ENCODE peak calls at places on chromosomes 16 and 17, in five cellular contexts. B is nucleus accumbens; T is H7; H is activated effector memory CD4-positive, alpha-beta T cell treated with Interleukin-2 at 50 U/mL for 16 hours; O is T-helper 1 cell. M is an unnamed sample.

GRCh38 chr17:393806-394717 is 41.5 kb upstream of the RPH3AL start:
- DNase-seq in O (no peak), B (no peak), T (no peak), H (no peak), M (no peak)

GRCh38 chr17:27282054-27282501 is 11.8 kb upstream of the WSB1 start:
- DNase-seq in T (no peak), O (no peak), B (no peak), H (no peak), M (no peak)

GRCh38 chr16:64687796-64688195 is 434.1 kb downstream of the CDH11 start:
- DNase-seq in B (no peak), T (no peak), H (no peak), O (no peak), M (no peak)

GRCh38 chr17:31373150-31374082 is 18.1 kb upstream of the RAB11FIP4 start:
- DNase-seq in O (no peak), T (no peak), B (no peak), H (no peak), M (no peak)

GRCh38 chr16:57735755-57736418 is at the start of gene KATNB1:
- DNase-seq in H (no peak), O (no peak), T (no peak), B (no peak), M (no peak)

GRCh38 chr17:53892222-53892621 is 69.5 kb downstream of the KIF2B start:
- DNase-seq in T (no peak), B (no peak), O (no peak), H (no peak), M (no peak)

GRCh38 chr17:1989135-1989534 is 36.0 kb downstream of the RTN4RL1 start:
- DNase-seq in O (no peak), T (no peak), H (no peak), B (no peak), M (no peak)

GRCh38 chr17:62860962-62861873 is 53.1 kb upstream of the MARCHF10 start:
- DNase-seq in O (no peak), H (no peak), B (no peak), T (no peak), M (no peak)

M was measured in dorsolateral prefrontal cortex.